ENCODE peak calls at places on chromosomes 1 and 21, in five cellular contexts. C is left lung; G is CD4-positive, alpha-beta T cell; M is PC-9; S is omental fat pad. N is an unnamed sample.

GRCh38 chr1:228064296-228064695 is 18.2 kb upstream of the ARF1 start:
- DNase-seq in M (no peak), G (no peak), S (no peak), C (no peak), N (no peak)

GRCh38 chr21:38037416-38037815 is 121.2 kb upstream of the KCNJ6 start:
- DNase-seq in G (no peak), M (no peak), S (no peak), C (no peak), N (no peak)

GRCh38 chr1:32963746-32964460 is 706 bp downstream of the RNF19B start:
- DNase-seq in C (peak; percentile 71), M (peak; percentile 58), G (peak; percentile 44), S (no peak), N (peak; percentile 57)

GRCh38 chr1:213582976-213583567 is 404.7 kb upstream of the PROX1 start:
- DNase-seq in S (no peak), G (no peak), C (no peak), M (no peak), N (no peak)

GRCh38 chr1:110944806-110945205 is 18.9 kb downstream of the LRIF1 start:
- DNase-seq in G (no peak), S (no peak), M (no peak), C (no peak), N (no peak)

GRCh38 chr1:2785631-2786328 is 15.7 kb downstream of the TTC34 start:
- DNase-seq in G (no peak), M (no peak), S (no peak), C (no peak), N (no peak)

GRCh38 chr1:104238991-104239390 is 489.3 kb downstream of the AMY1C start:
- DNase-seq in G (no peak), C (no peak), S (no peak), M (no peak), N (no peak)

GRCh38 chr1:244964112-244964971 is 100.0 kb upstream of the HNRNPU start:
- DNase-seq in S (no peak), G (no peak), C (no peak), M (peak; percentile 75), N (no peak)

GRCh38 chr21:44972821-44973220 is 33.0 kb downstream of the SLX9 start:
- DNase-seq in S (no peak), C (no peak), G (no peak), M (no peak), N (no peak)

GRCh38 chr1:11720033-11720376 is 15.9 kb upstream of the AGTRAP start:
- DNase-seq in G (no peak), M (no peak), S (no peak), C (no peak), N (no peak)
- TF ChIP-seq CTCF in G (peak; percentile 33), M (peak; percentile 27), S (no peak), C (peak; percentile 41), N (no peak)

DNA sequence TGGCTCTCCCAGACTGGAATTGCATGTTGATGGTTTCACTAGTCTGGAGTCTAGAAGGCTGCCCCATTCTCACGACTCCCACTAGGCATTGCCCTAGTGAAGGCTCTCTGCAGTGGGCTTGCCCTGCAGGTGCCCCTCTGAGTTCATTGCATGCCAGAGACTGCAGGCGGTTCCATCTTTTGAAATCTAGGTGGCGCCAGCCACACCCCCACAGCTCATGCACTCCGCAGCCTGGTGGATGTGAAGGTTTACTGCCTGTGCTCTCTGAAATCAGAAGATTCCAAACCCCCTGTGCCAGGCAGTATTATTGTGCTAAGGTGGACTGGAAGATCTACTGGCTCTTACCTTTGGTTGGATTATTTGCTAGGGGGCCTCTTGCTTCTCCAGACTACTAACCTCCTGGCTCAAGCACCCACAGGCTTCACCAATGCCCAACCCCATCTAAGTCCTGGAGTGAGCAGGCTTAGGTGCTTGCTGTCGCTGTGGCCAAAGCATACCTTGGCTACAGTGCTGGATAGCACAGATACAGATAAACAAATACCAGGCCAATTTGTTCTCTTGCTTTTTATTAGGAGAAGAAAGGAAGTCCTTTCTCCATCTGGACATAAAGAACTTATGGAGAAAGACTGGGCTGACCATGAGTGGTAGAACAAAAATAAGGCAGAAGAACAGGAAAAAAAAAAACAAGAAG is 83.5 kb upstream of the SIM2 start:
- DNase-seq in S (no peak), G (no peak), M (no peak), C (no peak), N (no peak)
- TF ChIP-seq CTCF in S (no peak), G (no peak), M (no peak), C (no peak), N (peak; percentile 15)

DNA sequence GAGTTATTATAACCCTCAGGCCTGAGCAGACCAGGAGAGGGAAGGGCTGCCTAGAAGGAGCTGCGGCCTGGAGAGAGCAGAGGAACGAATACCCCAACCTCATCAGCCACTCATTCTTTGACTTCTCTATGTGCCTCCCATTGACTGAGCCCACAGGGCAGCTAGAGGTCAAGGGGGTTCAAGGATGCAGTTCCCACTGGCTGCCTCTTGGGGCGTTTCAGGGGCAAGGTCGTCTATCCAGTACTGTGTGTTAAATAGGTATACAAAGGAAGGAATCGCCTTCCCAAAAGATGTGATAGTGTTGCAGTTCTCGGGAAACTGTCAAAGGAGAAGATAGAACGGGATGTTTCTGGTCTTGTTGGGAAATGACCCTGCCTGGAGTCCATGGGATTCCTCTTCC is 250.6 kb downstream of the PRDM2 start:
- DNase-seq in M (no peak), C (no peak), G (no peak), S (no peak), N (peak; percentile 35)
- TF ChIP-seq CTCF in M (peak; percentile 34), C (no peak), G (no peak), S (no peak), N (peak; percentile 51)

GRCh38 chr1:113178106-113178505 is 105.1 kb downstream of the LRIG2 start:
- DNase-seq in M (no peak), C (no peak), S (no peak), G (no peak), N (no peak)

DNA sequence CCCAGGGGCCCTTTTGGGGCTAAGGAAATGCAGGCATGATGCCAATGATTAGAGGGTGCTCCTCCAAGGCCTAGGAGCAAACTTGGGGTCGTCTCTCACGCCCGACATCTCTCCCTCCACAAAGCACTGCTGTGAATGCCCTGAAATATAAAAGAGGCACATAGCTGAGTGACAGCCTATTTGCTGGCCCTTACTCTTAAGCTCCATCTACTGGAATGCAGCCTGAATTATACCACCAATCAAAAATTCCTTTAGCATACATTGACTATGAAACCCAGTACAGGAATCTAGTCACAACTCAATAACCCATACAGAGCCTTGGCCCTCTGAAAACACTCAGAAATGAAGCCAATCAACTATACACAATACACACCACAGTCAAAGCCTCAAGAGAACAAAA is 105.5 kb downstream of the LRIG2 start:
- DNase-seq in C (no peak), S (no peak), M (no peak), G (no peak), N (no peak)
- TF ChIP-seq CTCF in C (no peak), S (no peak), M (no peak), G (no peak), N (no peak)

GRCh38 chr1:246639732-246640131 is 73.5 kb downstream of the CNST start:
- DNase-seq in G (no peak), C (no peak), S (no peak), M (no peak), N (no peak)
- TF ChIP-seq CTCF in G (no peak), C (no peak), S (no peak), M (no peak), N (no peak)